ENCODE peak calls at places on chromosomes 4 and X, in nine cellular contexts. H, M, R, J, X, C, S, Q and K are unnamed samples.

GRCh38 chr4:182010876-182011275 is 232.3 kb upstream of the TENM3 start:
- DNase-seq in M (no peak), C (no peak), H (no peak), J (no peak), X (no peak), R (no peak), S (no peak), Q (no peak), K (no peak)

GRCh38 chrX:20857746-20858145 is 516.5 kb upstream of the CNKSR2 start:
- DNase-seq in H (no peak), Q (no peak), J (peak), R (no peak), C (no peak), X (no peak), S (no peak), M (no peak), K (no peak)

GRCh38 chrX:119763175-119763574 is 4.8 kb downstream of the SOWAHD start:
- DNase-seq in H (no peak), M (no peak), J (no peak), X (no peak), C (no peak), R (no peak), S (no peak), Q (no peak), K (no peak)

GRCh38 chr4:155822572-155822971 is 43.5 kb downstream of the ASIC5 start:
- DNase-seq in S (no peak), Q (no peak), H (no peak), J (peak), C (no peak), R (no peak), M (no peak), X (peak), K (no peak)

GRCh38 chr4:142809559-142809958 is 36.5 kb downstream of the INPP4B start:
- DNase-seq in J (no peak), X (no peak), Q (no peak), S (no peak), H (no peak), R (no peak), M (no peak), C (no peak), K (no peak)

GRCh38 chrX:149713279-149714050 is 1.6 kb downstream of the MAGEA11 start:
- DNase-seq in M (no peak), R (no peak), S (no peak), J (no peak), H (no peak), C (no peak), X (no peak), Q (no peak), K (no peak)

GRCh38 chrX:77668391-77669237 is 117.4 kb downstream of the ATRX start:
- DNase-seq in S (no peak), H (peak), R (no peak), Q (no peak), C (no peak), X (peak), J (peak), M (no peak), K (no peak)

GRCh38 chrX:7272301-7272700 is 124.3 kb upstream of the PUDP start:
- DNase-seq in H (no peak), S (no peak), M (no peak), C (no peak), J (no peak), R (no peak), X (no peak), Q (no peak), K (no peak)

GRCh38 chr4:52833941-52834525 is 28.1 kb upstream of the RASL11B start:
- DNase-seq in C (no peak), X (no peak), R (no peak), Q (no peak), S (no peak), H (no peak), M (no peak), J (peak), K (no peak)